ENCODE peak calls at places on chromosomes 7 and 10, in four cellular contexts. V is GM06990, S is neural crest cell, F is AG04450. X is an unnamed sample.

GRCh38 chr7:156897673-156898072 is 4.7 kb upstream of the LMBR1 start:
- DNase-seq in S (no peak), F (no peak), V (no peak), X (no peak)

GRCh38 chr7:108001759-108002725 is 919 bp downstream of the LAMB1 start:
- DNase-seq in S (peak), F (no peak), V (no peak), X (peak)

GRCh38 chr10:48535416-48536225 is 69.3 kb downstream of the ARHGAP22 start:
- DNase-seq in F (no peak), S (no peak), V (no peak), X (no peak)

GRCh38 chr10:73827346-73828089 is 16.1 kb upstream of the NDST2 start:
- DNase-seq in S (no peak), F (no peak), V (no peak), X (no peak)

GRCh38 chr10:71729023-71729649 is 9.6 kb upstream of the C10orf105 start:
- DNase-seq in V (no peak), S (no peak), F (no peak), X (no peak)

GRCh38 chr7:27605689-27606269 is 56.9 kb downstream of the HIBADH start:
- DNase-seq in F (no peak), S (no peak), V (no peak), X (no peak)

GRCh38 chr10:127952575-127952869 is 45.6 kb downstream of the PTPRE start:
- DNase-seq in V (no peak), S (no peak), F (no peak), X (no peak)

GRCh38 chr10:93999401-93999851 is 5.7 kb downstream of the PLCE1 start:
- DNase-seq in V (no peak), F (peak), S (no peak), X (no peak)

GRCh38 chr7:91692800-91693199 is 187.7 kb downstream of the MTERF1 start:
- DNase-seq in V (no peak), F (no peak), S (no peak), X (no peak)

GRCh38 chr7:137989127-137989526 is 12.8 kb downstream of the CREB3L2 start:
- DNase-seq in S (no peak), F (no peak), V (no peak), X (no peak)

GRCh38 chr7:14836571-14837189 is 65.9 kb downstream of the DGKB start:
- DNase-seq in F (peak), S (no peak), V (no peak), X (no peak)

GRCh38 chr7:112404321-112404720 is 45.9 kb upstream of the IFRD1 start:
- DNase-seq in V (no peak), S (no peak), F (no peak), X (no peak)

GRCh38 chr10:110530131-110530831 is 32.6 kb downstream of the DUSP5 start:
- DNase-seq in S (peak), F (no peak), V (no peak), X (no peak)

DNA sequence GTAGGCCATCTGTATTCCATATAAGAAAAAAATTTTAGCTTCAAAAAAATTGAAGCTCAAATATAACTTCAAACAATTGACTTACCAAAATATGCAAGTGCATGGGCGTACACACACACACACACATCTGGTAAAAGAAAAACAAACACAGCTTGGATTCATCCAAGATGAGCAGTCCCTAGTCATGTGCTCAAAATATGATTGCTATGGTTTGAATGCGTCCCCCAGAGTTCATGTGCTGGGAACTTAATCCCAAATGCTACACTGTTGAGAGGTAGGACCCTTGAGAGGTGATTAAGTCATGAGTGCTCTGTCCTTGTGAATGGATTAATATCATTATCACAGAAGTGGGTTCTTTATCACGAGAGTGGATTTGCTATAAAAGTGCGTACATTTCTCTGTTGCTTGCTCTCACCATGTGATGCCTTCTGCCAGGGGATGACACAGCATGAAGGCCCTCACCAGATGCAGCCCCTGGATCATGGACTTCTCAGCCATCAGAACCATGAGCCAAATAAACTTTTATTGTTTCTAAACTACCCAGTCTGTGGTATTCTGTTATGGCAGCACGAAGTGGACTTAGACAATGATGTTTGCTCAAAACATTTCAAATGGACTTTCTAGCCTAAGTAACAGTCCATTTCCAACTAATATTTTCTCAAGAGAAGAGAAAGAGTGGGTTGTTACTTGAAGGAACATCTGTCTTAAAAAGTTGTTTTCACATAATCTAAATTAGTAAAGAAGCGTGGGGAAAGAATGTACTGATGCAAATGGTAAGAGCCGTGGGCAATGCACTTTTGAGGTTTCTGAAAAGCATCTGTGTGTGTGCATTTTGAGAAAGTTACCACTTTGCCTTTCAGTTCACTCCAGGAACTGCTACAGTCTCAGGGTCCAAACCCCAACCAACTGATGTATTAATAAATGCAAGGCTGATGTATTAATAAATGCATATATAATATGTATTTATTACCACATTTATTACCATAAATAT is 15.1 kb upstream of the SVIL start:
- DNase-seq in S (no peak), V (no peak), F (peak), X (no peak)
- TF ChIP-seq CTCF in S (no peak), V (no peak), F (no peak), X (no peak)

DNA sequence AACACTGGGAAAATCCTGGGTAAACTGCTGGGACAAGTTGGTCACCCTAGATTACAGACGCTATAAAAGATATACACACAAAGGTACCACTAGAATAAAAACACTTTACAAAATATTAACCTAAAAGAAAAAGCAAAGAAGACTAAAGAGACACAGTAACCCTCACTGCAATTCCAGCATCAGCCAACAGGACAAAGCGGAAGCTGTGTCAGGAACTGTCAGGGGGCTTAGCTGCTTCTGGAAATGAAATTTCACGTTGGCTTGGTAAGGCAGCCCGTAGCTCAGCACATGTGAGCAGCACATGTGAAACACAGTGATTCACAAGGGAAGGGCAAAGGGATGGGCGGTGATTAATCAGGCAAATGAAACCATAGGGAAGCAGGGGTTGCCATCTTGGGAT is 195.3 kb downstream of the MGMT start:
- DNase-seq in V (no peak), S (no peak), F (no peak), X (no peak)
- TF ChIP-seq CTCF in V (no peak), S (peak), F (peak), X (no peak)

GRCh38 chr7:70720191-70720873 is 411.6 kb upstream of the GALNT17 start:
- DNase-seq in F (no peak), S (no peak), V (no peak), X (no peak)
- TF ChIP-seq CTCF in F (no peak), S (no peak), V (peak), X (peak)

DNA sequence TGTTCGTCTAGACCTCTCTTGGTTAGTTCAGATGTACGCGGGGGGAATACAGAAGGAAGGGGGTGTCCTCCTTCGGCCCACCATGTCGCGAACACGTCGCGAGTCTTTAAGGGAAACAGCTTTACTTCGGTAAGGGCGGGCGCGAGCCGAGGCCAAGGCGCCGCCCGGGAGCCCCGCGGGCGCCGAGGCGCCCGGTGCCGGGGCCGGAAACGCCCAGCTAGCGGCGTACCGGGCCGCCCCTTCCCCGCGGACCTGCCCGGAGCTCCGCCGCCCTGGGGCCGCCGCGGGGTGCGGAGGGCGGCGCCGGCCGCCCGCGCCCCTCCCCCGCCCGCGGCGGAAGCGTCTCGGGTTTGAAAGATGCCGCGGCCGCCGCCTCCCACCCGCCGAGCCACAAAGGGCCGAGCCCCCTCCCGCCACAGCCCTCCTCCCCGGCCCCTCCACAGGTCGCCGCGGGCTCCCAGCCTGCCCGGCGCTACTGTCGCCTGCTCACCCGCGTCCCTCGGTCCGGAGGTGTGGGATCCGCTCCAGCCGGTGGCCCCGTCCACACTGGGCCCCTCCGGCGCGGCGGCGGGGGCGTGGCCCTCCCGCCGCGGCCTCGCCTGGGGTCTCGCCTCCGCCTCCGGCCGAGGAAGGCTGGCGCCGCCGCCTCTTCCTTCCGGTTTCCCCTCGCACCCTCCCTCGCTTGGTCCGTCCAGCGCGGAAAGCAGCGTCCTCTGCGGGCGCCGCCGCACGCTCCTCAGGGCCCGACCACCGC is at the start of gene KBTBD2:
- DNase-seq in V (peak), S (peak), F (peak), X (peak)
- TF ChIP-seq CTCF in V (no peak), S (no peak), F (no peak), X (peak)

GRCh38 chr7:35485436-35485835 is 209.5 kb downstream of the HERPUD2 start:
- DNase-seq in S (no peak), V (no peak), F (no peak), X (no peak)
- TF ChIP-seq CTCF in S (no peak), V (no peak), F (no peak), X (no peak)